ENCODE peak calls at places on chromosome 14, in nine cellular contexts. One of them, this sample, is unnamed.

GRCh38 chr14:76277586-76278130 is 98.3 kb upstream of the ESRRB start:
- DNase-seq in stimulated activated CD8-positive, alpha-beta memory T cell treated with anti-CD3 and anti-CD28 coated beads, Interleukin-12 subunit alpha, Interleukin-12 subunit beta, amount 100 ng/mL, for 4 hours: no peak
- DNase-seq in NCI-H1092: no peak
- DNase-seq in memory B cell: no peak
- DNase-seq in NCI-H460: no peak
- DNase-seq in T-helper 22 cell: no peak
- DNase-seq in T-helper 9 cell: no peak
- DNase-seq in Calu3: no peak
- DNase-seq in GM12865: no peak
- DNase-seq in this sample: no peak

GRCh38 chr14:21278632-21279031 is 1.3 kb upstream of the RPGRIP1 start:
- DNase-seq in T-helper 9 cell: no peak
- DNase-seq in Calu3: no peak
- DNase-seq in GM12865: no peak
- DNase-seq in NCI-H1092: no peak
- DNase-seq in stimulated activated CD8-positive, alpha-beta memory T cell treated with anti-CD3 and anti-CD28 coated beads, Interleukin-12 subunit alpha, Interleukin-12 subunit beta, amount 100 ng/mL, for 4 hours: no peak
- DNase-seq in NCI-H460: no peak
- DNase-seq in T-helper 22 cell: no peak
- DNase-seq in memory B cell: no peak
- DNase-seq in this sample: no peak

GRCh38 chr14:77307099-77307496 is 13.6 kb downstream of the POMT2 start:
- DNase-seq in stimulated activated CD8-positive, alpha-beta memory T cell treated with anti-CD3 and anti-CD28 coated beads, Interleukin-12 subunit alpha, Interleukin-12 subunit beta, amount 100 ng/mL, for 4 hours: no peak
- DNase-seq in GM12865: no peak
- DNase-seq in NCI-H1092: no peak
- DNase-seq in T-helper 22 cell: no peak
- DNase-seq in Calu3: no peak
- DNase-seq in NCI-H460: no peak
- DNase-seq in T-helper 9 cell: no peak
- DNase-seq in memory B cell: no peak
- DNase-seq in this sample: no peak

GRCh38 chr14:36055052-36055378 is 121.5 kb downstream of the PTCSC3 start:
- DNase-seq in memory B cell: no peak
- DNase-seq in T-helper 22 cell: no peak
- DNase-seq in T-helper 9 cell: no peak
- DNase-seq in NCI-H1092: no peak
- DNase-seq in NCI-H460: no peak
- DNase-seq in Calu3: no peak
- DNase-seq in GM12865: no peak
- DNase-seq in stimulated activated CD8-positive, alpha-beta memory T cell treated with anti-CD3 and anti-CD28 coated beads, Interleukin-12 subunit alpha, Interleukin-12 subunit beta, amount 100 ng/mL, for 4 hours: no peak
- DNase-seq in this sample: no peak

GRCh38 chr14:105294142-105294597 is 6.6 kb downstream of the BRF1 start:
- DNase-seq in memory B cell: no peak
- DNase-seq in Calu3: no peak
- DNase-seq in NCI-H460: no peak
- DNase-seq in T-helper 22 cell: peak
- DNase-seq in T-helper 9 cell: peak
- DNase-seq in GM12865: peak
- DNase-seq in stimulated activated CD8-positive, alpha-beta memory T cell treated with anti-CD3 and anti-CD28 coated beads, Interleukin-12 subunit alpha, Interleukin-12 subunit beta, amount 100 ng/mL, for 4 hours: peak
- DNase-seq in NCI-H1092: peak
- DNase-seq in this sample: peak

GRCh38 chr14:74503256-74503972 is 9.8 kb downstream of the ISCA2 start:
- DNase-seq in Calu3: no peak
- DNase-seq in NCI-H1092: no peak
- DNase-seq in memory B cell: no peak
- DNase-seq in stimulated activated CD8-positive, alpha-beta memory T cell treated with anti-CD3 and anti-CD28 coated beads, Interleukin-12 subunit alpha, Interleukin-12 subunit beta, amount 100 ng/mL, for 4 hours: no peak
- DNase-seq in T-helper 9 cell: no peak
- DNase-seq in T-helper 22 cell: no peak
- DNase-seq in GM12865: no peak
- DNase-seq in NCI-H460: no peak
- DNase-seq in this sample: no peak

GRCh38 chr14:99556134-99556791 is 47.7 kb downstream of the CCDC85C start:
- DNase-seq in GM12865: no peak
- DNase-seq in T-helper 9 cell: no peak
- DNase-seq in NCI-H460: no peak
- DNase-seq in stimulated activated CD8-positive, alpha-beta memory T cell treated with anti-CD3 and anti-CD28 coated beads, Interleukin-12 subunit alpha, Interleukin-12 subunit beta, amount 100 ng/mL, for 4 hours: no peak
- DNase-seq in Calu3: no peak
- DNase-seq in NCI-H1092: no peak
- DNase-seq in T-helper 22 cell: no peak
- DNase-seq in memory B cell: no peak
- DNase-seq in this sample: no peak

GRCh38 chr14:23119362-23120327 is 590 bp upstream of the CEBPE start:
- DNase-seq in GM12865: peak
- DNase-seq in T-helper 9 cell: peak
- DNase-seq in NCI-H1092: no peak
- DNase-seq in Calu3: no peak
- DNase-seq in NCI-H460: no peak
- DNase-seq in stimulated activated CD8-positive, alpha-beta memory T cell treated with anti-CD3 and anti-CD28 coated beads, Interleukin-12 subunit alpha, Interleukin-12 subunit beta, amount 100 ng/mL, for 4 hours: no peak
- DNase-seq in T-helper 22 cell: peak
- DNase-seq in memory B cell: peak
- DNase-seq in this sample: no peak

GRCh38 chr14:99181246-99181645 is 90.8 kb downstream of the BCL11B start:
- DNase-seq in T-helper 22 cell: no peak
- DNase-seq in stimulated activated CD8-positive, alpha-beta memory T cell treated with anti-CD3 and anti-CD28 coated beads, Interleukin-12 subunit alpha, Interleukin-12 subunit beta, amount 100 ng/mL, for 4 hours: no peak
- DNase-seq in T-helper 9 cell: no peak
- DNase-seq in GM12865: no peak
- DNase-seq in NCI-H1092: no peak
- DNase-seq in Calu3: no peak
- DNase-seq in NCI-H460: no peak
- DNase-seq in memory B cell: no peak
- DNase-seq in this sample: no peak

GRCh38 chr14:62125793-62126192 is 363.6 kb downstream of the SNAPC1 start:
- DNase-seq in NCI-H1092: no peak
- DNase-seq in T-helper 9 cell: no peak
- DNase-seq in Calu3: no peak
- DNase-seq in stimulated activated CD8-positive, alpha-beta memory T cell treated with anti-CD3 and anti-CD28 coated beads, Interleukin-12 subunit alpha, Interleukin-12 subunit beta, amount 100 ng/mL, for 4 hours: no peak
- DNase-seq in NCI-H460: no peak
- DNase-seq in T-helper 22 cell: no peak
- DNase-seq in GM12865: no peak
- DNase-seq in memory B cell: no peak
- DNase-seq in this sample: no peak

GRCh38 chr14:61940669-61941420 is 178.6 kb downstream of the SNAPC1 start:
- DNase-seq in memory B cell: no peak
- DNase-seq in NCI-H1092: no peak
- DNase-seq in T-helper 22 cell: no peak
- DNase-seq in GM12865: no peak
- DNase-seq in NCI-H460: no peak
- DNase-seq in Calu3: no peak
- DNase-seq in stimulated activated CD8-positive, alpha-beta memory T cell treated with anti-CD3 and anti-CD28 coated beads, Interleukin-12 subunit alpha, Interleukin-12 subunit beta, amount 100 ng/mL, for 4 hours: no peak
- DNase-seq in T-helper 9 cell: no peak
- DNase-seq in this sample: no peak

GRCh38 chr14:50667491-50668007 is 557 bp downstream of the SAV1 start:
- DNase-seq in NCI-H460: no peak
- DNase-seq in T-helper 9 cell: no peak
- DNase-seq in T-helper 22 cell: no peak
- DNase-seq in NCI-H1092: peak
- DNase-seq in memory B cell: peak
- DNase-seq in Calu3: peak
- DNase-seq in GM12865: peak
- DNase-seq in stimulated activated CD8-positive, alpha-beta memory T cell treated with anti-CD3 and anti-CD28 coated beads, Interleukin-12 subunit alpha, Interleukin-12 subunit beta, amount 100 ng/mL, for 4 hours: no peak
- DNase-seq in this sample: peak

GRCh38 chr14:52473557-52473956 is 78.7 kb downstream of the TXNDC16 start:
- DNase-seq in stimulated activated CD8-positive, alpha-beta memory T cell treated with anti-CD3 and anti-CD28 coated beads, Interleukin-12 subunit alpha, Interleukin-12 subunit beta, amount 100 ng/mL, for 4 hours: no peak
- DNase-seq in memory B cell: peak
- DNase-seq in Calu3: peak
- DNase-seq in NCI-H460: peak
- DNase-seq in T-helper 22 cell: no peak
- DNase-seq in T-helper 9 cell: no peak
- DNase-seq in NCI-H1092: no peak
- DNase-seq in GM12865: peak
- DNase-seq in this sample: peak

GRCh38 chr14:40347675-40348074 is 915.4 kb upstream of the FBXO33 start:
- DNase-seq in Calu3: no peak
- DNase-seq in T-helper 9 cell: no peak
- DNase-seq in GM12865: no peak
- DNase-seq in NCI-H1092: no peak
- DNase-seq in memory B cell: no peak
- DNase-seq in T-helper 22 cell: no peak
- DNase-seq in NCI-H460: no peak
- DNase-seq in stimulated activated CD8-positive, alpha-beta memory T cell treated with anti-CD3 and anti-CD28 coated beads, Interleukin-12 subunit alpha, Interleukin-12 subunit beta, amount 100 ng/mL, for 4 hours: no peak
- DNase-seq in this sample: no peak

GRCh38 chr14:74275265-74275841 is 27.4 kb downstream of the ABCD4 start:
- DNase-seq in memory B cell: no peak
- DNase-seq in GM12865: no peak
- DNase-seq in stimulated activated CD8-positive, alpha-beta memory T cell treated with anti-CD3 and anti-CD28 coated beads, Interleukin-12 subunit alpha, Interleukin-12 subunit beta, amount 100 ng/mL, for 4 hours: no peak
- DNase-seq in Calu3: peak
- DNase-seq in NCI-H460: no peak
- DNase-seq in NCI-H1092: no peak
- DNase-seq in T-helper 9 cell: no peak
- DNase-seq in T-helper 22 cell: no peak
- DNase-seq in this sample: no peak

GRCh38 chr14:71122866-71123565 is 215.8 kb downstream of the PCNX1 start:
- DNase-seq in stimulated activated CD8-positive, alpha-beta memory T cell treated with anti-CD3 and anti-CD28 coated beads, Interleukin-12 subunit alpha, Interleukin-12 subunit beta, amount 100 ng/mL, for 4 hours: no peak
- DNase-seq in GM12865: no peak
- DNase-seq in memory B cell: no peak
- DNase-seq in NCI-H460: no peak
- DNase-seq in T-helper 22 cell: no peak
- DNase-seq in NCI-H1092: no peak
- DNase-seq in Calu3: no peak
- DNase-seq in T-helper 9 cell: no peak
- DNase-seq in this sample: no peak

GRCh38 chr14:100160534-100160916 is 1.1 kb upstream of the DEGS2 start:
- DNase-seq in T-helper 9 cell: no peak
- DNase-seq in stimulated activated CD8-positive, alpha-beta memory T cell treated with anti-CD3 and anti-CD28 coated beads, Interleukin-12 subunit alpha, Interleukin-12 subunit beta, amount 100 ng/mL, for 4 hours: no peak
- DNase-seq in memory B cell: no peak
- DNase-seq in NCI-H460: no peak
- DNase-seq in GM12865: no peak
- DNase-seq in NCI-H1092: no peak
- DNase-seq in T-helper 22 cell: no peak
- DNase-seq in Calu3: no peak
- DNase-seq in this sample: no peak

GRCh38 chr14:105774001-105774400 is 247.6 kb downstream of the TMEM121 start:
- DNase-seq in NCI-H1092: no peak
- DNase-seq in T-helper 9 cell: no peak
- DNase-seq in memory B cell: no peak
- DNase-seq in GM12865: no peak
- DNase-seq in stimulated activated CD8-positive, alpha-beta memory T cell treated with anti-CD3 and anti-CD28 coated beads, Interleukin-12 subunit alpha, Interleukin-12 subunit beta, amount 100 ng/mL, for 4 hours: no peak
- DNase-seq in NCI-H460: no peak
- DNase-seq in Calu3: peak
- DNase-seq in T-helper 22 cell: no peak
- DNase-seq in this sample: no peak

GRCh38 chr14:75232597-75232996 is 46.0 kb upstream of the FOS start:
- DNase-seq in stimulated activated CD8-positive, alpha-beta memory T cell treated with anti-CD3 and anti-CD28 coated beads, Interleukin-12 subunit alpha, Interleukin-12 subunit beta, amount 100 ng/mL, for 4 hours: no peak
- DNase-seq in T-helper 22 cell: peak
- DNase-seq in Calu3: no peak
- DNase-seq in memory B cell: no peak
- DNase-seq in GM12865: peak
- DNase-seq in NCI-H460: no peak
- DNase-seq in NCI-H1092: no peak
- DNase-seq in T-helper 9 cell: peak
- DNase-seq in this sample: peak

GRCh38 chr14:54450535-54450934 is 9.4 kb upstream of the CNIH1 start:
- DNase-seq in stimulated activated CD8-positive, alpha-beta memory T cell treated with anti-CD3 and anti-CD28 coated beads, Interleukin-12 subunit alpha, Interleukin-12 subunit beta, amount 100 ng/mL, for 4 hours: no peak
- DNase-seq in NCI-H1092: no peak
- DNase-seq in NCI-H460: no peak
- DNase-seq in T-helper 9 cell: no peak
- DNase-seq in GM12865: peak
- DNase-seq in Calu3: no peak
- DNase-seq in memory B cell: no peak
- DNase-seq in T-helper 22 cell: no peak
- DNase-seq in this sample: no peak

GRCh38 chr14:76964695-76965094 is 63.8 kb downstream of the IRF2BPL start:
- DNase-seq in NCI-H1092: no peak
- DNase-seq in memory B cell: no peak
- DNase-seq in T-helper 22 cell: no peak
- DNase-seq in Calu3: no peak
- DNase-seq in NCI-H460: no peak
- DNase-seq in stimulated activated CD8-positive, alpha-beta memory T cell treated with anti-CD3 and anti-CD28 coated beads, Interleukin-12 subunit alpha, Interleukin-12 subunit beta, amount 100 ng/mL, for 4 hours: no peak
- DNase-seq in T-helper 9 cell: no peak
- DNase-seq in GM12865: peak
- DNase-seq in this sample: no peak

GRCh38 chr14:58477653-58478052 is 50.1 kb downstream of the KIAA0586 start:
- DNase-seq in GM12865: no peak
- DNase-seq in T-helper 9 cell: no peak
- DNase-seq in stimulated activated CD8-positive, alpha-beta memory T cell treated with anti-CD3 and anti-CD28 coated beads, Interleukin-12 subunit alpha, Interleukin-12 subunit beta, amount 100 ng/mL, for 4 hours: no peak
- DNase-seq in memory B cell: no peak
- DNase-seq in Calu3: no peak
- DNase-seq in NCI-H460: no peak
- DNase-seq in T-helper 22 cell: no peak
- DNase-seq in NCI-H1092: no peak
- DNase-seq in this sample: no peak

GRCh38 chr14:64800000-64800399 is 79.7 kb downstream of the SPTB start:
- DNase-seq in NCI-H1092: no peak
- DNase-seq in stimulated activated CD8-positive, alpha-beta memory T cell treated with anti-CD3 and anti-CD28 coated beads, Interleukin-12 subunit alpha, Interleukin-12 subunit beta, amount 100 ng/mL, for 4 hours: no peak
- DNase-seq in GM12865: peak
- DNase-seq in memory B cell: no peak
- DNase-seq in T-helper 9 cell: no peak
- DNase-seq in Calu3: peak
- DNase-seq in NCI-H460: peak
- DNase-seq in T-helper 22 cell: no peak
- DNase-seq in this sample: peak

GRCh38 chr14:94040247-94040646 is 14.1 kb downstream of the OTUB2 start:
- DNase-seq in Calu3: no peak
- DNase-seq in GM12865: no peak
- DNase-seq in T-helper 9 cell: no peak
- DNase-seq in T-helper 22 cell: no peak
- DNase-seq in memory B cell: no peak
- DNase-seq in stimulated activated CD8-positive, alpha-beta memory T cell treated with anti-CD3 and anti-CD28 coated beads, Interleukin-12 subunit alpha, Interleukin-12 subunit beta, amount 100 ng/mL, for 4 hours: no peak
- DNase-seq in NCI-H460: no peak
- DNase-seq in NCI-H1092: no peak
- DNase-seq in this sample: no peak

GRCh38 chr14:32217301-32217700 is 14.2 kb upstream of the RNU6-8 start:
- DNase-seq in GM12865: peak
- DNase-seq in stimulated activated CD8-positive, alpha-beta memory T cell treated with anti-CD3 and anti-CD28 coated beads, Interleukin-12 subunit alpha, Interleukin-12 subunit beta, amount 100 ng/mL, for 4 hours: no peak
- DNase-seq in memory B cell: no peak
- DNase-seq in Calu3: no peak
- DNase-seq in NCI-H1092: peak
- DNase-seq in T-helper 9 cell: no peak
- DNase-seq in NCI-H460: no peak
- DNase-seq in T-helper 22 cell: no peak
- DNase-seq in this sample: peak

GRCh38 chr14:92460916-92461579 is 52.5 kb upstream of the RIN3 start:
- DNase-seq in stimulated activated CD8-positive, alpha-beta memory T cell treated with anti-CD3 and anti-CD28 coated beads, Interleukin-12 subunit alpha, Interleukin-12 subunit beta, amount 100 ng/mL, for 4 hours: no peak
- DNase-seq in T-helper 9 cell: no peak
- DNase-seq in Calu3: no peak
- DNase-seq in memory B cell: no peak
- DNase-seq in NCI-H460: no peak
- DNase-seq in NCI-H1092: no peak
- DNase-seq in T-helper 22 cell: no peak
- DNase-seq in GM12865: peak
- DNase-seq in this sample: no peak

GRCh38 chr14:88667555-88668273 is 104.9 kb downstream of the ZC3H14 start:
- DNase-seq in Calu3: peak
- DNase-seq in stimulated activated CD8-positive, alpha-beta memory T cell treated with anti-CD3 and anti-CD28 coated beads, Interleukin-12 subunit alpha, Interleukin-12 subunit beta, amount 100 ng/mL, for 4 hours: peak
- DNase-seq in NCI-H1092: peak
- DNase-seq in GM12865: peak
- DNase-seq in NCI-H460: peak
- DNase-seq in T-helper 9 cell: peak
- DNase-seq in T-helper 22 cell: no peak
- DNase-seq in memory B cell: peak
- DNase-seq in this sample: peak

GRCh38 chr14:102320671-102321455 is 1.3 kb downstream of the ZNF839 start:
- DNase-seq in memory B cell: no peak
- DNase-seq in T-helper 22 cell: no peak
- DNase-seq in Calu3: no peak
- DNase-seq in NCI-H1092: no peak
- DNase-seq in NCI-H460: no peak
- DNase-seq in GM12865: no peak
- DNase-seq in T-helper 9 cell: no peak
- DNase-seq in stimulated activated CD8-positive, alpha-beta memory T cell treated with anti-CD3 and anti-CD28 coated beads, Interleukin-12 subunit alpha, Interleukin-12 subunit beta, amount 100 ng/mL, for 4 hours: no peak
- DNase-seq in this sample: peak

GRCh38 chr14:63562414-63562813 is 19.2 kb upstream of the PPP2R5E start:
- DNase-seq in NCI-H460: no peak
- DNase-seq in stimulated activated CD8-positive, alpha-beta memory T cell treated with anti-CD3 and anti-CD28 coated beads, Interleukin-12 subunit alpha, Interleukin-12 subunit beta, amount 100 ng/mL, for 4 hours: no peak
- DNase-seq in T-helper 22 cell: no peak
- DNase-seq in Calu3: peak
- DNase-seq in NCI-H1092: no peak
- DNase-seq in memory B cell: no peak
- DNase-seq in GM12865: no peak
- DNase-seq in T-helper 9 cell: no peak
- DNase-seq in this sample: no peak

GRCh38 chr14:64149921-64150320 is 144.2 kb downstream of the ESR2 start:
- DNase-seq in T-helper 22 cell: no peak
- DNase-seq in T-helper 9 cell: no peak
- DNase-seq in NCI-H1092: no peak
- DNase-seq in stimulated activated CD8-positive, alpha-beta memory T cell treated with anti-CD3 and anti-CD28 coated beads, Interleukin-12 subunit alpha, Interleukin-12 subunit beta, amount 100 ng/mL, for 4 hours: no peak
- DNase-seq in Calu3: no peak
- DNase-seq in NCI-H460: no peak
- DNase-seq in GM12865: no peak
- DNase-seq in memory B cell: no peak
- DNase-seq in this sample: no peak

GRCh38 chr14:23182372-23183014 is 967 bp downstream of the SLC7A8 start:
- DNase-seq in NCI-H1092: no peak
- DNase-seq in T-helper 9 cell: peak
- DNase-seq in Calu3: peak
- DNase-seq in NCI-H460: no peak
- DNase-seq in GM12865: no peak
- DNase-seq in memory B cell: peak
- DNase-seq in stimulated activated CD8-positive, alpha-beta memory T cell treated with anti-CD3 and anti-CD28 coated beads, Interleukin-12 subunit alpha, Interleukin-12 subunit beta, amount 100 ng/mL, for 4 hours: no peak
- DNase-seq in T-helper 22 cell: no peak
- DNase-seq in this sample: peak